ENCODE peak calls at places on chromosomes 1 and 21, in ten cellular contexts. E is GM04503; R is hippocampal formation; I is C1 segment of cervical spinal cord; O is aorta; F is left cardiac atrium; G is activated T-helper 1 cell treated with anti-CD3 and anti-CD28 coated beads, Interleukin-2, amount 50 U/mL, for 16 hours; M is HEK293T; B is nephron progenitor cell; N is fibroblast of lung. C is an unnamed sample.

GRCh38 chr1:203569490-203570318 is 56.9 kb upstream of the ATP2B4 start:
- DNase-seq in I (no peak), G (no peak), F (no peak), B (no peak), O (no peak), E (peak), N (peak), M (no peak), R (no peak), C (no peak)

GRCh38 chr1:201647094-201647493 is 108.2 kb downstream of the NAV1 start:
- DNase-seq in I (no peak), E (no peak), B (no peak), O (no peak), R (no peak), M (no peak), G (no peak), F (no peak), N (no peak), C (no peak)

GRCh38 chr21:39669485-39669884 is 56.7 kb downstream of the B3GALT5 start:
- DNase-seq in G (no peak), N (no peak), M (no peak), E (no peak), F (no peak), I (no peak), B (no peak), O (no peak), R (no peak), C (no peak)

GRCh38 chr1:205241366-205242030 is 13.8 kb downstream of the TMCC2 start:
- DNase-seq in B (no peak), I (no peak), E (no peak), F (no peak), M (no peak), N (no peak), G (no peak), R (no peak), O (no peak), C (no peak)

GRCh38 chr1:229798558-229798957 is 172.5 kb downstream of the URB2 start:
- DNase-seq in M (no peak), I (no peak), E (no peak), B (no peak), G (no peak), N (no peak), R (no peak), F (no peak), O (no peak), C (no peak)

GRCh38 chr21:36964832-36965719 is 1.4 kb downstream of the HLCS start:
- DNase-seq in B (no peak), F (no peak), N (no peak), E (no peak), I (no peak), O (no peak), G (no peak), M (no peak), R (no peak), C (no peak)

GRCh38 chr1:150887018-150887417 is at the start of gene CTXND2:
- DNase-seq in O (no peak), B (no peak), F (no peak), I (no peak), R (no peak), E (no peak), M (no peak), G (no peak), N (peak), C (no peak)

GRCh38 chr21:28337319-28337718 is 655.4 kb downstream of the LTN1 start:
- DNase-seq in I (no peak), O (no peak), B (no peak), F (no peak), N (peak), G (no peak), E (no peak), M (no peak), R (no peak), C (no peak)

GRCh38 chr1:203034422-203035110 is 8.3 kb downstream of the PPFIA4 start:
- DNase-seq in B (no peak), I (no peak), M (no peak), F (no peak), E (no peak), N (no peak), O (no peak), G (no peak), R (no peak), C (no peak)

GRCh38 chr1:64505232-64505943 is 35.5 kb downstream of the CACHD1 start:
- DNase-seq in O (peak), E (no peak), I (no peak), G (peak), M (peak), R (no peak), B (peak), N (no peak), F (peak), C (no peak)

GRCh38 chr1:93443456-93443855 is 4.5 kb upstream of the FNBP1L start:
- DNase-seq in F (no peak), O (no peak), G (no peak), E (no peak), I (no peak), N (no peak), B (no peak), M (no peak), R (no peak), C (no peak)

GRCh38 chr1:43206721-43207228 is 34.6 kb downstream of the CFAP57 start:
- DNase-seq in I (no peak), N (peak), R (no peak), F (peak), B (no peak), E (peak), G (no peak), M (no peak), O (no peak), C (peak)

GRCh38 chr1:156149374-156150106 is 3.8 kb upstream of the SEMA4A start:
- DNase-seq in I (no peak), E (no peak), M (no peak), O (peak), B (peak), N (no peak), R (no peak), F (no peak), G (no peak), C (no peak)

GRCh38 chr1:193569696-193570269 is 383.4 kb upstream of the B3GALT2 start:
- DNase-seq in I (no peak), N (peak), R (no peak), E (peak), B (no peak), M (no peak), O (no peak), F (no peak), G (no peak), C (peak)

GRCh38 chr1:94095112-94095637 is 25.8 kb downstream of the ABCA4 start:
- DNase-seq in G (no peak), B (no peak), I (no peak), O (peak), F (peak), R (peak), N (peak), E (no peak), M (peak), C (no peak)

GRCh38 chr1:8302181-8302681 is 15.7 kb upstream of the SLC45A1 start:
- DNase-seq in M (no peak), R (no peak), G (no peak), B (no peak), E (no peak), N (peak), F (no peak), I (no peak), O (no peak), C (no peak)

GRCh38 chr21:38751379-38752050 is 54.2 kb upstream of the ETS2 start:
- DNase-seq in B (no peak), I (no peak), R (no peak), E (no peak), M (no peak), N (peak), F (peak), O (peak), G (no peak), C (no peak)

GRCh38 chr21:35366348-35367085 is 317.4 kb upstream of the RUNX1 start:
- DNase-seq in B (no peak), N (peak), G (no peak), M (no peak), O (no peak), R (no peak), E (peak), I (no peak), F (no peak), C (no peak)

GRCh38 chr1:236502972-236503639 is 20.7 kb upstream of the LGALS8 start:
- DNase-seq in E (no peak), R (peak), I (no peak), G (no peak), O (peak), N (peak), M (peak), F (peak), B (peak), C (peak)

GRCh38 chr1:147717051-147717705 is 43.2 kb downstream of the GJA5 start:
- DNase-seq in I (no peak), O (no peak), B (no peak), R (no peak), F (no peak), E (no peak), M (no peak), G (no peak), N (no peak), C (no peak)

GRCh38 chr1:225881081-225882007 is 836 bp downstream of the TMEM63A start:
- DNase-seq in G (no peak), B (peak), E (peak), M (no peak), N (peak), O (peak), I (no peak), F (peak), R (no peak), C (no peak)

GRCh38 chr1:88216441-88216840 is 467.6 kb upstream of the PKN2 start:
- DNase-seq in I (no peak), M (peak), E (no peak), F (no peak), G (no peak), B (no peak), R (no peak), O (no peak), N (no peak), C (no peak)

GRCh38 chr1:29332204-29332603 is 95.9 kb downstream of the PTPRU start:
- DNase-seq in M (peak), I (no peak), B (peak), E (no peak), O (no peak), R (no peak), F (no peak), N (peak), G (no peak), C (no peak)

GRCh38 chr1:116262995-116263385 is 110.1 kb upstream of the ATP1A1 start:
- DNase-seq in G (no peak), O (no peak), F (no peak), M (no peak), N (no peak), R (no peak), I (no peak), E (no peak), B (no peak), C (no peak)

GRCh38 chr1:210647406-210648333 is 319.0 kb downstream of the HHAT start:
- DNase-seq in N (peak), O (no peak), I (no peak), G (no peak), M (no peak), E (no peak), F (no peak), B (no peak), R (no peak), C (no peak)

GRCh38 chr1:165062346-165062745 is 294.2 kb downstream of the LMX1A start:
- DNase-seq in M (no peak), G (no peak), O (no peak), I (no peak), E (no peak), R (no peak), N (no peak), F (no peak), B (no peak), C (no peak)

GRCh38 chr1:6121021-6121421 is 59.1 kb downstream of the CHD5 start:
- DNase-seq in O (peak), F (no peak), G (no peak), R (no peak), M (no peak), N (no peak), I (no peak), B (no peak), E (no peak), C (no peak)

GRCh38 chr1:99481391-99481996 is 164.4 kb upstream of the PALMD start:
- DNase-seq in B (peak), M (peak), E (no peak), N (peak), I (no peak), F (peak), O (no peak), G (no peak), R (no peak), C (peak)

GRCh38 chr1:161427733-161428516 is 60.2 kb upstream of the CFAP126 start:
- DNase-seq in I (no peak), N (peak), R (no peak), E (no peak), G (no peak), M (peak), B (peak), F (no peak), O (no peak), C (no peak)

GRCh38 chr1:174398246-174398645 is 49.5 kb upstream of the GPR52 start:
- DNase-seq in G (no peak), E (no peak), I (no peak), M (no peak), B (no peak), O (no peak), R (no peak), F (no peak), N (peak), C (peak)

GRCh38 chr1:52602328-52603300 is at the start of gene GPX7:
- DNase-seq in I (no peak), N (peak), B (peak), G (peak), O (peak), E (peak), M (no peak), F (peak), R (peak), C (no peak)

GRCh38 chr1:53182111-53182593 is 14.5 kb upstream of the CPT2 start:
- DNase-seq in O (peak), I (no peak), F (peak), M (peak), G (peak), E (no peak), R (peak), B (peak), N (peak), C (peak)

GRCh38 chr1:200795151-200795550 is 56.5 kb downstream of the CAMSAP2 start:
- DNase-seq in F (no peak), I (no peak), M (no peak), B (no peak), E (peak), O (no peak), R (no peak), G (no peak), N (peak), C (no peak)

GRCh38 chr1:222106369-222106768 is 364.5 kb upstream of the DUSP10 start:
- DNase-seq in G (no peak), I (no peak), F (peak), R (no peak), N (no peak), B (no peak), M (no peak), E (no peak), O (no peak), C (no peak)

C was measured in T1000.